ENCODE peak calls at places on chromosomes 11 and 22, in four cellular contexts. One of them, this sample, is unnamed. For H3K4me1, the result is how much of the 10 kb centered on the place peaks cover.

GRCh38 chr11:105838668-105839403 is 183.2 kb downstream of the MSANTD4 start:
- DNase-seq in body of pancreas: no peak
- DNase-seq in neural progenitor cell: no peak
- DNase-seq in lower lobe of right lung: no peak
- DNase-seq in this sample: no peak

GRCh38 chr11:133982901-133983300 is 26.1 kb upstream of the IGSF9B start:
- DNase-seq in neural progenitor cell: no peak
- DNase-seq in body of pancreas: no peak
- DNase-seq in lower lobe of right lung: no peak
- DNase-seq in this sample: no peak

GRCh38 chr11:31641477-31642062 is 132.0 kb downstream of the ELP4 start:
- DNase-seq in body of pancreas: peak
- DNase-seq in neural progenitor cell: peak
- DNase-seq in lower lobe of right lung: no peak
- DNase-seq in this sample: no peak

GRCh38 chr22:36540867-36541642 is 12.1 kb upstream of the EIF3D start:
- DNase-seq in lower lobe of right lung: no peak
- DNase-seq in body of pancreas: no peak
- DNase-seq in neural progenitor cell: no peak
- DNase-seq in this sample: no peak

GRCh38 chr11:91608662-91609061 is 616.0 kb upstream of the FAT3 start:
- DNase-seq in neural progenitor cell: no peak
- DNase-seq in lower lobe of right lung: no peak
- DNase-seq in body of pancreas: no peak
- DNase-seq in this sample: no peak

GRCh38 chr11:64856382-64857227 is 12.2 kb upstream of the CDC42BPG start:
- DNase-seq in lower lobe of right lung: peak
- DNase-seq in body of pancreas: peak
- DNase-seq in neural progenitor cell: no peak
- DNase-seq in this sample: no peak

GRCh38 chr11:28815110-28815509 is 706.9 kb downstream of the METTL15 start:
- DNase-seq in body of pancreas: no peak
- DNase-seq in lower lobe of right lung: no peak
- DNase-seq in neural progenitor cell: no peak
- DNase-seq in this sample: no peak

GRCh38 chr11:73680687-73681086 is 34.3 kb downstream of the PLEKHB1 start:
- DNase-seq in lower lobe of right lung: no peak
- DNase-seq in neural progenitor cell: no peak
- DNase-seq in body of pancreas: no peak
- DNase-seq in this sample: no peak

GRCh38 chr11:64885367-64886286 is 7.2 kb upstream of the EHD1 start:
- DNase-seq in neural progenitor cell: no peak
- DNase-seq in lower lobe of right lung: no peak
- DNase-seq in body of pancreas: no peak
- DNase-seq in this sample: no peak

GRCh38 chr11:110762596-110762995 is 50.4 kb upstream of the ARHGAP20 start:
- DNase-seq in lower lobe of right lung: no peak
- DNase-seq in neural progenitor cell: no peak
- DNase-seq in body of pancreas: no peak
- DNase-seq in this sample: no peak

GRCh38 chr11:65932558-65932919 is 12.7 kb upstream of the TSGA10IP start:
- DNase-seq in lower lobe of right lung: no peak
- DNase-seq in body of pancreas: no peak
- DNase-seq in neural progenitor cell: peak
- DNase-seq in this sample: no peak

GRCh38 chr11:118152552-118153471 is at the start of gene SCN4B:
- DNase-seq in body of pancreas: peak
- DNase-seq in neural progenitor cell: peak
- DNase-seq in lower lobe of right lung: peak
- DNase-seq in this sample: no peak

GRCh38 chr11:2587132-2587930 is 112.5 kb downstream of the KCNQ1OT1 start:
- DNase-seq in body of pancreas: no peak
- DNase-seq in neural progenitor cell: no peak
- DNase-seq in lower lobe of right lung: peak
- DNase-seq in this sample: no peak

GRCh38 chr22:40076702-40077645 is 82.2 kb downstream of the FAM83F start:
- DNase-seq in body of pancreas: no peak
- DNase-seq in lower lobe of right lung: no peak
- DNase-seq in neural progenitor cell: no peak
- DNase-seq in this sample: no peak

GRCh38 chr11:103633037-103633788 is 403.2 kb upstream of the DDI1 start:
- DNase-seq in body of pancreas: no peak
- DNase-seq in neural progenitor cell: no peak
- DNase-seq in lower lobe of right lung: no peak
- DNase-seq in this sample: no peak

GRCh38 chr11:65366340-65366773 is 11.8 kb downstream of the TIGD3 start:
- DNase-seq in neural progenitor cell: peak
- DNase-seq in body of pancreas: peak
- DNase-seq in lower lobe of right lung: no peak
- DNase-seq in this sample: no peak

DNA sequence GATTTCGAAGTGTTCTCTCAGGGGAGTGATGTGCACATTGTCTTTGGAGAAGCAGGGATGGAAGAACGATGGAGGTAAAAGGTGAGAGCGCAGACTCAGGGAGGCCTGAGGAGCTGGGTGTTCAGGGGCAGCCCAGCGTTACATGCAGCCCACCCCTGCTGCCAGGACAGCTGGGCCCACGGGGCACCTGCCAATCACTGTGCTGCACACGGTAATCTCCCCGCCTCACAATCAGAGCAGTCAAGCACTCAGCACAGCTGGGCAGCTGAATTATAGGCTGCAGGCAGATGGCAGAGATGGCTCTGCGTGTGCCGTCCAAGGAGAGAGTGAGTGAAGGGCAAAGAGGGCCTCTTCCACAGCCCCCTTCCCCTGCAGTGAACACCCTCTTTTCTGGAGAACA is 17.9 kb upstream of the HTR3A start:
- DNase-seq in body of pancreas: no peak
- DNase-seq in neural progenitor cell: peak
- DNase-seq in lower lobe of right lung: no peak
- DNase-seq in this sample: no peak
- H3K4me1 ChIP-seq in body of pancreas: under half
- H3K4me1 ChIP-seq in neural progenitor cell: under half
- H3K4me1 ChIP-seq in lower lobe of right lung: under half
- H3K4me1 ChIP-seq in this sample: under half

DNA sequence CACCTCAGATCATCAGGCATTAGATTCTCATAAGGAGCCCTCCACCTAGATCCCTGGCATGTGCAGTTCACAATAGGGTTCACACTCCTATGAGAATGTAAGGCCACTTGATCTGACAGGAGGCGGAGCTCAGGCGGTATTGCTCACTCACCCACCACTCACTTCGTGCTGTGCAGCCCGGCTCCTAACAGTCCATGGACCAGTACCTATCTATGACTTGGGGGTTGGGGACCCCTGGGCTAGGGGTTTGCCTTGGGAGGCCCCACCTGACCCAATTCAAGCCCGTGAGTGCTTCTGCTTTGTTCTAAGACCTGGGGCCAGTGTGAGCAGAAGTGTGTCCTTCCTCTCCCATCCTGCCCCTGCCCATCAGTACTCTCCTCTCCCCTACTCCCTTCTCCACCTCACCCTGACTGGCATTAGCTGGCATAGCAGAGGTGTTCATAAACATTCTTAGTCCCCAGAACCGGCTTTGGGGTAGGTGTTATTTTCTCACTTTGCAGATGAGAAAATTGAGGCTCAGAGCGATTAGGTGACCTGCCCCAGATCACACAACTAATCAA is 2.2 kb downstream of the APOC3 start:
- DNase-seq in neural progenitor cell: no peak
- DNase-seq in lower lobe of right lung: no peak
- DNase-seq in body of pancreas: no peak
- DNase-seq in this sample: no peak
- H3K4me1 ChIP-seq in neural progenitor cell: under half
- H3K4me1 ChIP-seq in lower lobe of right lung: under half
- H3K4me1 ChIP-seq in body of pancreas: half or more
- H3K4me1 ChIP-seq in this sample: under half

GRCh38 chr11:35099278-35100018 is 39.5 kb upstream of the CD44 start:
- DNase-seq in lower lobe of right lung: no peak
- DNase-seq in body of pancreas: no peak
- DNase-seq in neural progenitor cell: no peak
- DNase-seq in this sample: no peak
- H3K4me1 ChIP-seq in lower lobe of right lung: under half
- H3K4me1 ChIP-seq in body of pancreas: under half
- H3K4me1 ChIP-seq in neural progenitor cell: under half
- H3K4me1 ChIP-seq in this sample: under half

GRCh38 chr11:123186291-123186690 is 8.8 kb downstream of the CLMP start:
- DNase-seq in body of pancreas: no peak
- DNase-seq in lower lobe of right lung: no peak
- DNase-seq in neural progenitor cell: no peak
- DNase-seq in this sample: no peak
- H3K4me1 ChIP-seq in body of pancreas: under half
- H3K4me1 ChIP-seq in lower lobe of right lung: under half
- H3K4me1 ChIP-seq in neural progenitor cell: under half
- H3K4me1 ChIP-seq in this sample: under half

DNA sequence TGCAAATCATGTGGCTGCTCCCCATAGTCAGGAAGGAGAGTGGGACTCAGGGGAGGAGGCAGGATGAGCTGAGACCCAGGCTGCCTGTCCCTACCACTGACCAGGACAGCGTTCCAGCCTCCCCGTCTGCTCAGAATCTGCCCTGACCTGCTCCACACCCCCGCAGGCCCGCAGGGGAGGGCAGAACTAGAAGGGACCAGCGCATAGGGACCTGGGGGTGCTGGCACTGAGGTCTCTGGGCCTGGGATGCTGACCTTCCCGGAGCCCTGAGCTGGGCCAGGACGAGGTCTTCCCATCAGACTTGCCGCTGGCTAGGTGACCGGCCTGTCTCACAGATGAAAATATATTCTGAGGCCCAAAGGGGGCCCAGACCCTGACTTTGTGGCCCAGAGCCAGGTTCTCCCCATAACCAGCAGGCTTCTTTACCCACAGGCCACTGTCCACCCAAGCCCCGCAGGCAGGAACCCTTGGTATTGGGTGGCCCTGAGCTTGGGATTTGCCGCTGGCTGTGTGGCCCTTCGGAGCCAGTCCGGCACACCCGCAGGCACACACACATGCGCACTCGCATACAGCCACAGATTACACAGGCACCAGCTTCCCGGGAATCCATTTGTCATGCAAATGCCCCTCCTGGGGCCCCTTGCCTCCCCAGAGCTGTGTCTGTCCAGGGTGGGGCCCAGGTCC is 13.8 kb upstream of the PIM3 start:
- DNase-seq in neural progenitor cell: peak
- DNase-seq in lower lobe of right lung: no peak
- DNase-seq in body of pancreas: no peak
- DNase-seq in this sample: no peak
- H3K4me1 ChIP-seq in neural progenitor cell: under half
- H3K4me1 ChIP-seq in lower lobe of right lung: under half
- H3K4me1 ChIP-seq in body of pancreas: half or more
- H3K4me1 ChIP-seq in this sample: under half

This sample was measured in esophagus squamous epithelium.